ENCODE peak calls at places on chromosomes 2 and 18, in eight cellular contexts. One of them, this sample, is unnamed. For H3K4me1, the result is how much of the 10 kb centered on the place peaks cover.

GRCh38 chr2:215022418-215022817 is 116.0 kb downstream of the ABCA12 start:
- DNase-seq in transverse colon: no peak
- DNase-seq in hepatocyte: no peak
- DNase-seq in sigmoid colon: no peak
- DNase-seq in mammary epithelial cell: peak
- DNase-seq in tibial nerve: no peak
- DNase-seq in prostate gland: no peak
- DNase-seq in keratinocyte: no peak
- DNase-seq in this sample: no peak

GRCh38 chr2:85584857-85585780 is 888 bp downstream of the VAMP5 start:
- DNase-seq in hepatocyte: peak
- DNase-seq in sigmoid colon: peak
- DNase-seq in keratinocyte: no peak
- DNase-seq in prostate gland: peak
- DNase-seq in transverse colon: peak
- DNase-seq in mammary epithelial cell: peak
- DNase-seq in tibial nerve: no peak
- DNase-seq in this sample: peak

GRCh38 chr2:221006084-221006483 is 566.0 kb downstream of the EPHA4 start:
- DNase-seq in tibial nerve: no peak
- DNase-seq in hepatocyte: no peak
- DNase-seq in mammary epithelial cell: no peak
- DNase-seq in transverse colon: no peak
- DNase-seq in keratinocyte: no peak
- DNase-seq in prostate gland: no peak
- DNase-seq in sigmoid colon: no peak
- DNase-seq in this sample: no peak

GRCh38 chr2:174874081-174874480 is 109.8 kb upstream of the CHRNA1 start:
- DNase-seq in mammary epithelial cell: no peak
- DNase-seq in keratinocyte: no peak
- DNase-seq in prostate gland: no peak
- DNase-seq in tibial nerve: no peak
- DNase-seq in hepatocyte: no peak
- DNase-seq in sigmoid colon: no peak
- DNase-seq in transverse colon: no peak
- DNase-seq in this sample: no peak

GRCh38 chr2:27776097-27776496 is 4.6 kb downstream of the MRPL33 start:
- DNase-seq in mammary epithelial cell: peak
- DNase-seq in prostate gland: peak
- DNase-seq in hepatocyte: peak
- DNase-seq in keratinocyte: peak
- DNase-seq in transverse colon: peak
- DNase-seq in sigmoid colon: peak
- DNase-seq in tibial nerve: peak
- DNase-seq in this sample: peak

GRCh38 chr2:237694423-237695194 is 67.2 kb downstream of the LRRFIP1 start:
- DNase-seq in keratinocyte: no peak
- DNase-seq in transverse colon: no peak
- DNase-seq in prostate gland: no peak
- DNase-seq in tibial nerve: no peak
- DNase-seq in sigmoid colon: peak
- DNase-seq in mammary epithelial cell: no peak
- DNase-seq in hepatocyte: no peak
- DNase-seq in this sample: no peak

GRCh38 chr2:144705328-144706245 is 185.7 kb upstream of the ZEB2 start:
- DNase-seq in keratinocyte: no peak
- DNase-seq in prostate gland: no peak
- DNase-seq in hepatocyte: no peak
- DNase-seq in mammary epithelial cell: peak
- DNase-seq in transverse colon: no peak
- DNase-seq in sigmoid colon: no peak
- DNase-seq in tibial nerve: no peak
- DNase-seq in this sample: no peak

GRCh38 chr2:60551241-60552095 is 2.0 kb downstream of the BCL11A start:
- DNase-seq in mammary epithelial cell: peak
- DNase-seq in transverse colon: peak
- DNase-seq in keratinocyte: no peak
- DNase-seq in sigmoid colon: peak
- DNase-seq in prostate gland: peak
- DNase-seq in hepatocyte: peak
- DNase-seq in tibial nerve: no peak
- DNase-seq in this sample: peak

GRCh38 chr18:25678226-25678625 is 326.3 kb upstream of the ZNF521 start:
- DNase-seq in transverse colon: no peak
- DNase-seq in prostate gland: no peak
- DNase-seq in mammary epithelial cell: no peak
- DNase-seq in tibial nerve: no peak
- DNase-seq in hepatocyte: no peak
- DNase-seq in sigmoid colon: no peak
- DNase-seq in keratinocyte: no peak
- DNase-seq in this sample: no peak

GRCh38 chr2:233476083-233476410 is 90.5 kb downstream of the USP40 start:
- DNase-seq in keratinocyte: no peak
- DNase-seq in tibial nerve: no peak
- DNase-seq in mammary epithelial cell: no peak
- DNase-seq in transverse colon: no peak
- DNase-seq in sigmoid colon: no peak
- DNase-seq in prostate gland: no peak
- DNase-seq in hepatocyte: no peak
- DNase-seq in this sample: no peak

GRCh38 chr2:63488118-63488713 is 100.1 kb downstream of the WDPCP start:
- DNase-seq in transverse colon: no peak
- DNase-seq in prostate gland: no peak
- DNase-seq in keratinocyte: no peak
- DNase-seq in sigmoid colon: no peak
- DNase-seq in mammary epithelial cell: peak
- DNase-seq in hepatocyte: peak
- DNase-seq in tibial nerve: no peak
- DNase-seq in this sample: peak

GRCh38 chr18:48866028-48866733 is 84.6 kb downstream of the SMAD7 start:
- DNase-seq in tibial nerve: no peak
- DNase-seq in hepatocyte: peak
- DNase-seq in transverse colon: peak
- DNase-seq in keratinocyte: no peak
- DNase-seq in sigmoid colon: peak
- DNase-seq in mammary epithelial cell: no peak
- DNase-seq in prostate gland: peak
- DNase-seq in this sample: peak

GRCh38 chr2:126698991-126699390 is 43.0 kb downstream of the GYPC start:
- DNase-seq in sigmoid colon: no peak
- DNase-seq in prostate gland: no peak
- DNase-seq in mammary epithelial cell: no peak
- DNase-seq in tibial nerve: no peak
- DNase-seq in keratinocyte: no peak
- DNase-seq in hepatocyte: no peak
- DNase-seq in transverse colon: no peak
- DNase-seq in this sample: no peak

GRCh38 chr2:190069936-190070696 is 7.6 kb upstream of the MSTN start:
- DNase-seq in sigmoid colon: no peak
- DNase-seq in keratinocyte: no peak
- DNase-seq in mammary epithelial cell: peak
- DNase-seq in prostate gland: peak
- DNase-seq in tibial nerve: no peak
- DNase-seq in transverse colon: no peak
- DNase-seq in hepatocyte: peak
- DNase-seq in this sample: peak

GRCh38 chr2:96485751-96486643 is 19.2 kb downstream of the NEURL3 start:
- DNase-seq in tibial nerve: no peak
- DNase-seq in mammary epithelial cell: peak
- DNase-seq in sigmoid colon: peak
- DNase-seq in keratinocyte: no peak
- DNase-seq in prostate gland: peak
- DNase-seq in hepatocyte: peak
- DNase-seq in transverse colon: peak
- DNase-seq in this sample: peak

GRCh38 chr2:120684691-120685402 is 50.8 kb upstream of the GLI2 start:
- DNase-seq in keratinocyte: no peak
- DNase-seq in tibial nerve: no peak
- DNase-seq in sigmoid colon: peak
- DNase-seq in transverse colon: no peak
- DNase-seq in prostate gland: no peak
- DNase-seq in mammary epithelial cell: no peak
- DNase-seq in hepatocyte: no peak
- DNase-seq in this sample: no peak

GRCh38 chr2:153373510-153374279 is 104.9 kb downstream of the RPRM start:
- DNase-seq in prostate gland: no peak
- DNase-seq in keratinocyte: no peak
- DNase-seq in sigmoid colon: no peak
- DNase-seq in hepatocyte: no peak
- DNase-seq in mammary epithelial cell: no peak
- DNase-seq in transverse colon: no peak
- DNase-seq in tibial nerve: no peak
- DNase-seq in this sample: no peak

GRCh38 chr2:100008960-100009359 is 133.4 kb downstream of the AFF3 start:
- DNase-seq in hepatocyte: no peak
- DNase-seq in prostate gland: no peak
- DNase-seq in sigmoid colon: no peak
- DNase-seq in keratinocyte: no peak
- DNase-seq in tibial nerve: no peak
- DNase-seq in mammary epithelial cell: no peak
- DNase-seq in transverse colon: no peak
- DNase-seq in this sample: no peak

GRCh38 chr2:8000861-8001260 is 681.0 kb upstream of the ID2 start:
- DNase-seq in tibial nerve: no peak
- DNase-seq in hepatocyte: no peak
- DNase-seq in mammary epithelial cell: no peak
- DNase-seq in sigmoid colon: no peak
- DNase-seq in keratinocyte: no peak
- DNase-seq in prostate gland: no peak
- DNase-seq in transverse colon: no peak
- DNase-seq in this sample: no peak

GRCh38 chr18:77392323-77392722 is 142.7 kb downstream of the GALR1 start:
- DNase-seq in tibial nerve: no peak
- DNase-seq in mammary epithelial cell: no peak
- DNase-seq in prostate gland: no peak
- DNase-seq in sigmoid colon: no peak
- DNase-seq in keratinocyte: no peak
- DNase-seq in transverse colon: no peak
- DNase-seq in hepatocyte: no peak
- DNase-seq in this sample: no peak

DNA sequence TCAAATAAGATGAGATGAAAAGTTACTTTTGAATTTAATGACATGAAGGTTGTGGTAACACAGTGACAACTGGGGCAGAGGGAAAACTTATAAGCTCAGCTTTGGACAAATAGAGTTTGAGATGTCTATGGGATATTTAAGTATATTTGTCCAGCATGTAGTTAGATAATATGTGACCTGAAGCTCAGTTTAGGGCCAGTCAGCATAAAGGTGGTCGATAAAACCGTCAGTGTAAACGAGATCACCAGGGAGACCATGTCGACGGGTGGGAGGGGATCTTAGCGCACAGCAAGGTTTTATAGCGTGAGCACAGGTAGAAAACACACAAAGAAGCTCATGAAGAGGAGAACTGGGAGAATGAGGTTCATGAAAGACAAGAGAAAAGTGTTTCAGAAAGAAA is 7.4 kb upstream of the ERICH2 start:
- DNase-seq in hepatocyte: no peak
- DNase-seq in sigmoid colon: no peak
- DNase-seq in tibial nerve: no peak
- DNase-seq in mammary epithelial cell: no peak
- DNase-seq in prostate gland: no peak
- DNase-seq in transverse colon: no peak
- DNase-seq in keratinocyte: no peak
- DNase-seq in this sample: no peak
- H3K4me1 ChIP-seq in hepatocyte: under half
- H3K4me1 ChIP-seq in sigmoid colon: under half
- H3K4me1 ChIP-seq in tibial nerve: under half
- H3K4me1 ChIP-seq in mammary epithelial cell: under half
- H3K4me1 ChIP-seq in prostate gland: under half
- H3K4me1 ChIP-seq in transverse colon: under half
- H3K4me1 ChIP-seq in keratinocyte: under half
- H3K4me1 ChIP-seq in this sample: under half

DNA sequence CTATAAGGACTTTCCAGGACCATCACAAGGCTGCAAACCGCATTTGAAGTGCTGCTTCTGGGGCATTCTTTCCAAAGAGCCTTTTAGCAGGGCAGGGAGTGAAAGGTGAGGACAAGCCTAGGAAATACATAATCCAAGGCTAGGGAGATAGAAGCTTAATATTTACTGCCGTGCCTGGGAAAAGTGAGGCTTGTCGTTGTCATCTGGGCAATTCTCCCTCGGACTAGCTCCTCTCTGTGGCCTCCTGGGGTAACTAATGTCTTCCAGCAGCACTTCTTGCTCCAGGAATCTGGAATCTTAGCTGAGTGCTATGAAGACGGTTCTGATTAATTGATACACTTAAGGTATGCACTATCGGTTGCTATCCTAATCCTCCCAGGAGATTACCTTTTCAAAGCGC is 69.3 kb upstream of the ATL2 start:
- DNase-seq in sigmoid colon: no peak
- DNase-seq in hepatocyte: no peak
- DNase-seq in tibial nerve: no peak
- DNase-seq in prostate gland: no peak
- DNase-seq in keratinocyte: no peak
- DNase-seq in transverse colon: no peak
- DNase-seq in mammary epithelial cell: no peak
- DNase-seq in this sample: peak
- TF ChIP-seq CTCF in sigmoid colon: no peak
- TF ChIP-seq CTCF in hepatocyte: peak
- TF ChIP-seq CTCF in tibial nerve: no peak
- TF ChIP-seq CTCF in prostate gland: no peak
- TF ChIP-seq CTCF in keratinocyte: peak
- TF ChIP-seq CTCF in transverse colon: no peak
- TF ChIP-seq CTCF in mammary epithelial cell: no peak
- TF ChIP-seq CTCF in this sample: peak

DNA sequence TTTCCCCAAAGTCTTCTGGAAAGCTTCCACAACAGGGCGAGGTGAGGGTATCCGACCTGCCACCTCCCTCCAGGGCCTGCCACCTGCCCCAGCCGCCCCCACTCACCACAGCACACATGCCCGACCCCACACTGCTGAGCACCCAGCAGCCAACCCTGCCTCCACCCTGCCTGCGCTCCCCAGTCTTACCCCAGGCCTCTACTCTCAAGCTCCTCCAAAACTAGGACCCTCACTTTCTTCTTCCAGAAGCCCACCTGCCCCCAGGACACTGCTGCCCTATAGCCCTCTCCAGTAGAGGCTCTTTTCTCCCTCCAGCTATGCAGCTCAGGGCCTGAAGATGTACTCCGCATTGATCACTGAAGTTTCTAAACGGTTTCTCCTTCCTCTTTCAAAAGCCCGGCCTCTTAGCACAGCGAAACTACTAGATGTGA is 128.9 kb upstream of the SLC1A4 start:
- DNase-seq in prostate gland: no peak
- DNase-seq in tibial nerve: no peak
- DNase-seq in keratinocyte: no peak
- DNase-seq in transverse colon: peak
- DNase-seq in sigmoid colon: no peak
- DNase-seq in hepatocyte: no peak
- DNase-seq in mammary epithelial cell: no peak
- DNase-seq in this sample: no peak
- H3K27ac ChIP-seq in prostate gland: peak
- H3K27ac ChIP-seq in tibial nerve: peak
- H3K27ac ChIP-seq in keratinocyte: peak
- H3K27ac ChIP-seq in transverse colon: peak
- H3K27ac ChIP-seq in sigmoid colon: peak
- H3K27ac ChIP-seq in hepatocyte: peak
- H3K27ac ChIP-seq in mammary epithelial cell: no peak
- H3K27ac ChIP-seq in this sample: peak

DNA sequence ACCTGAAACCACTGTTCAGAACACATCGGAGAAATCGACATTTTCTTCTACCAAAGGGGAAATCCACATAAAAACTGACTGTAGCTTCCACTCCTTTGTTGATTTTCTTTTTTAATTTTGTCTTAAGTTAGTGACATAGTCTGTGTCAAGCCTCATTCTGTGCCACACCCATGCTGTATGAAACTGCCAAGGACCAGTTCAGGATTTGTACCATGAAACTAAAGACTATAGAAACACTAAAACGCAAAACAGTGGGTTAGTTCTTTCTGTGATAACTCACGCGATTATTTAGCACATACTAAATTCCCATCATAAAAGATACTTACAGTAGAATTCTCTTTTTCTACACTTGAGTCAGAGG is 54.5 kb downstream of the UXS1 start:
- DNase-seq in hepatocyte: no peak
- DNase-seq in tibial nerve: no peak
- DNase-seq in sigmoid colon: no peak
- DNase-seq in transverse colon: no peak
- DNase-seq in keratinocyte: no peak
- DNase-seq in mammary epithelial cell: no peak
- DNase-seq in prostate gland: no peak
- DNase-seq in this sample: no peak
- H3K4me1 ChIP-seq in hepatocyte: under half
- H3K4me1 ChIP-seq in tibial nerve: under half
- H3K4me1 ChIP-seq in sigmoid colon: under half
- H3K4me1 ChIP-seq in transverse colon: under half
- H3K4me1 ChIP-seq in keratinocyte: under half
- H3K4me1 ChIP-seq in mammary epithelial cell: under half
- H3K4me1 ChIP-seq in prostate gland: under half
- H3K4me1 ChIP-seq in this sample: under half